ENCODE peak calls at places on chromosomes 12 and 14, in five cellular contexts. One of them, this sample, is unnamed. For H3K4me1 and H3K36me3, the result is how much of the 10 kb centered on the place peaks cover.

GRCh38 chr12:40382217-40382616 is 157.4 kb downstream of the LRRK2 start:
- DNase-seq in heart right ventricle: no peak
- DNase-seq in HepG2: no peak
- DNase-seq in cardiac muscle cell: no peak
- DNase-seq in GM23248: no peak
- DNase-seq in this sample: no peak

GRCh38 chr12:116559330-116560080 is at the start of gene MAP1LC3B2:
- DNase-seq in heart right ventricle: no peak
- DNase-seq in HepG2: peak
- DNase-seq in cardiac muscle cell: peak
- DNase-seq in GM23248: peak
- DNase-seq in this sample: peak

GRCh38 chr14:55867726-55868125 is 250.5 kb upstream of the PELI2 start:
- DNase-seq in heart right ventricle: no peak
- DNase-seq in HepG2: no peak
- DNase-seq in cardiac muscle cell: no peak
- DNase-seq in GM23248: peak
- DNase-seq in this sample: no peak

GRCh38 chr14:95292660-95293425 is 26.9 kb downstream of the CLMN start:
- DNase-seq in heart right ventricle: no peak
- DNase-seq in HepG2: no peak
- DNase-seq in cardiac muscle cell: no peak
- DNase-seq in GM23248: no peak
- DNase-seq in this sample: no peak

GRCh38 chr14:32417956-32418552 is 89.0 kb downstream of the AKAP6 start:
- DNase-seq in heart right ventricle: no peak
- DNase-seq in HepG2: no peak
- DNase-seq in cardiac muscle cell: peak
- DNase-seq in GM23248: peak
- DNase-seq in this sample: peak

GRCh38 chr14:41642402-41643195 is 35.9 kb downstream of the LRFN5 start:
- DNase-seq in heart right ventricle: no peak
- DNase-seq in HepG2: no peak
- DNase-seq in cardiac muscle cell: peak
- DNase-seq in GM23248: no peak
- DNase-seq in this sample: no peak

GRCh38 chr14:59004012-59004411 is 184.5 kb upstream of the DAAM1 start:
- DNase-seq in heart right ventricle: no peak
- DNase-seq in HepG2: no peak
- DNase-seq in cardiac muscle cell: peak
- DNase-seq in GM23248: peak
- DNase-seq in this sample: no peak

GRCh38 chr14:90274808-90275454 is 18.6 kb downstream of the PSMC1 start:
- DNase-seq in heart right ventricle: no peak
- DNase-seq in HepG2: no peak
- DNase-seq in cardiac muscle cell: peak
- DNase-seq in GM23248: peak
- DNase-seq in this sample: no peak

GRCh38 chr14:75430526-75430925 is 2.7 kb downstream of the JDP2 start:
- DNase-seq in heart right ventricle: peak
- DNase-seq in HepG2: no peak
- DNase-seq in cardiac muscle cell: peak
- DNase-seq in GM23248: peak
- DNase-seq in this sample: no peak

GRCh38 chr14:100031506-100032281 is 33.5 kb upstream of the EVL start:
- DNase-seq in heart right ventricle: no peak
- DNase-seq in HepG2: no peak
- DNase-seq in cardiac muscle cell: peak
- DNase-seq in GM23248: peak
- DNase-seq in this sample: no peak

GRCh38 chr12:127025545-127025944 is 1241.4 kb upstream of the TMEM132C start:
- DNase-seq in heart right ventricle: no peak
- DNase-seq in HepG2: no peak
- DNase-seq in cardiac muscle cell: no peak
- DNase-seq in GM23248: peak
- DNase-seq in this sample: no peak

GRCh38 chr12:24898606-24899005 is 50.3 kb downstream of the BCAT1 start:
- DNase-seq in heart right ventricle: no peak
- DNase-seq in HepG2: no peak
- DNase-seq in cardiac muscle cell: peak
- DNase-seq in GM23248: peak
- DNase-seq in this sample: no peak

GRCh38 chr12:116552750-116553383 is 6.3 kb upstream of the MAP1LC3B2 start:
- DNase-seq in heart right ventricle: no peak
- DNase-seq in HepG2: no peak
- DNase-seq in cardiac muscle cell: no peak
- DNase-seq in GM23248: no peak
- DNase-seq in this sample: no peak

GRCh38 chr14:26121181-26121580 is 476.7 kb downstream of the NOVA1 start:
- DNase-seq in heart right ventricle: no peak
- DNase-seq in HepG2: no peak
- DNase-seq in cardiac muscle cell: no peak
- DNase-seq in GM23248: no peak
- DNase-seq in this sample: no peak

GRCh38 chr12:29990971-29991370 is 207.2 kb upstream of the TMTC1 start:
- DNase-seq in heart right ventricle: no peak
- DNase-seq in HepG2: no peak
- DNase-seq in cardiac muscle cell: no peak
- DNase-seq in GM23248: peak
- DNase-seq in this sample: no peak

GRCh38 chr14:75232597-75232996 is 46.0 kb upstream of the FOS start:
- DNase-seq in heart right ventricle: no peak
- DNase-seq in HepG2: no peak
- DNase-seq in cardiac muscle cell: no peak
- DNase-seq in GM23248: no peak
- DNase-seq in this sample: peak

GRCh38 chr12:92242917-92243316 is 97.3 kb upstream of the BTG1 start:
- DNase-seq in heart right ventricle: no peak
- DNase-seq in HepG2: no peak
- DNase-seq in cardiac muscle cell: peak
- DNase-seq in GM23248: peak
- DNase-seq in this sample: no peak

GRCh38 chr12:5783274-5783920 is 161.7 kb downstream of the ANO2 start:
- DNase-seq in heart right ventricle: no peak
- DNase-seq in HepG2: no peak
- DNase-seq in cardiac muscle cell: no peak
- DNase-seq in GM23248: peak
- DNase-seq in this sample: peak

GRCh38 chr12:96242597-96242996 is 48.4 kb downstream of the ELK3 start:
- DNase-seq in heart right ventricle: no peak
- DNase-seq in HepG2: no peak
- DNase-seq in cardiac muscle cell: no peak
- DNase-seq in GM23248: no peak
- DNase-seq in this sample: peak

GRCh38 chr12:96241484-96242256 is 47.5 kb downstream of the ELK3 start:
- DNase-seq in heart right ventricle: no peak
- DNase-seq in HepG2: no peak
- DNase-seq in cardiac muscle cell: peak
- DNase-seq in GM23248: peak
- DNase-seq in this sample: peak

GRCh38 chr12:96240251-96240650 is 46.1 kb downstream of the ELK3 start:
- DNase-seq in heart right ventricle: no peak
- DNase-seq in HepG2: no peak
- DNase-seq in cardiac muscle cell: no peak
- DNase-seq in GM23248: peak
- DNase-seq in this sample: no peak

GRCh38 chr12:96239711-96240234 is 45.6 kb downstream of the ELK3 start:
- DNase-seq in heart right ventricle: peak
- DNase-seq in HepG2: no peak
- DNase-seq in cardiac muscle cell: peak
- DNase-seq in GM23248: peak
- DNase-seq in this sample: no peak

GRCh38 chr12:96240656-96241055 is 46.5 kb downstream of the ELK3 start:
- DNase-seq in heart right ventricle: no peak
- DNase-seq in HepG2: no peak
- DNase-seq in cardiac muscle cell: no peak
- DNase-seq in GM23248: peak
- DNase-seq in this sample: no peak
- H3K4me1 ChIP-seq in heart right ventricle: half or more
- H3K4me1 ChIP-seq in HepG2: under half
- H3K4me1 ChIP-seq in cardiac muscle cell: under half
- H3K4me1 ChIP-seq in GM23248: half or more
- H3K4me1 ChIP-seq in this sample: under half

DNA sequence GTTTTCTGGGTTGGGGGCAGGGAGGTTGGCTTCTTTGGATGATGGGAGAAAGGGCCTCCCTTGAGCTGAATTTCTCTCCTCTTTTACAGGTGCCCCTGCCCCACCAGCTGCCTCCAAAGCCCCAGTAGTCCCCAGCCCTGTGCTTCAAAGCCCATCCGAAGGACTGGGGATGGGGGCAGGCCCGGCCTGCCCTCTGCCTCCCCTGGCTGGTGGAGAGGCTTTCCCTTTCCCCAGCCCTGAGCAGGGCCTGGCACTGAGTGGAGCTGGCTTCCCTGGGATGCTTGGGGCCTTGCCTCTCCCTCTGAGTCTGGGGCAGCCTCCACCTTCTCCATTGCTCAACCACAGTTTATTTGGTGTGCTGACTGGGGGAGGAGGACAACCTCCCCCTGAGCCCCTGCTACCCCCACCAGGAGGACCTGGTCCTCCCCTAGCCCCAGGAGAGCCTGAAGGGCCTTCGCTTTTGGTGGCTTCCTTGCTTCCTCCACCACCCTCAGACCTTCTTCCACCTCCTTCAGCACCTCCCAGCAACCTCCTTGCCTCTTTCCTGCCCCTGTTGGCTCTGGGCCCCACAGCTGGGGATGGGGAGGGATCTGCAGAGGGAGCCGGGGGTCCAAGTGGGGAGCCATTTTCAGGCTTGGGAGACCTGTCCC is 4.0 kb downstream of the MBD6 start:
- DNase-seq in heart right ventricle: no peak
- DNase-seq in HepG2: no peak
- DNase-seq in cardiac muscle cell: no peak
- DNase-seq in GM23248: no peak
- DNase-seq in this sample: no peak
- H3K36me3 ChIP-seq in heart right ventricle: under half
- H3K36me3 ChIP-seq in HepG2: half or more
- H3K36me3 ChIP-seq in cardiac muscle cell: under half
- H3K36me3 ChIP-seq in GM23248: under half
- H3K36me3 ChIP-seq in this sample: under half

GRCh38 chr12:27805238-27805637 is 25.2 kb upstream of the MANSC4 start:
- DNase-seq in heart right ventricle: no peak
- DNase-seq in HepG2: no peak
- DNase-seq in cardiac muscle cell: no peak
- DNase-seq in GM23248: peak
- DNase-seq in this sample: no peak
- H3K27ac ChIP-seq in heart right ventricle: no peak
- H3K27ac ChIP-seq in HepG2: no peak
- H3K27ac ChIP-seq in cardiac muscle cell: no peak
- H3K27ac ChIP-seq in GM23248: no peak
- H3K27ac ChIP-seq in this sample: no peak

GRCh38 chr12:117686911-117687377 is 281.8 kb downstream of the KSR2 start:
- DNase-seq in heart right ventricle: no peak
- DNase-seq in HepG2: peak
- DNase-seq in cardiac muscle cell: peak
- DNase-seq in GM23248: peak
- DNase-seq in this sample: no peak
- H3K4me1 ChIP-seq in heart right ventricle: under half
- H3K4me1 ChIP-seq in HepG2: under half
- H3K4me1 ChIP-seq in cardiac muscle cell: under half
- H3K4me1 ChIP-seq in GM23248: under half
- H3K4me1 ChIP-seq in this sample: under half

GRCh38 chr14:50906326-50906725 is 34.5 kb downstream of the ABHD12B start:
- DNase-seq in heart right ventricle: no peak
- DNase-seq in HepG2: no peak
- DNase-seq in cardiac muscle cell: no peak
- DNase-seq in GM23248: no peak
- DNase-seq in this sample: no peak

GRCh38 chr14:50910495-50911420 is 33.5 kb downstream of the PYGL start:
- DNase-seq in heart right ventricle: no peak
- DNase-seq in HepG2: no peak
- DNase-seq in cardiac muscle cell: no peak
- DNase-seq in GM23248: no peak
- DNase-seq in this sample: no peak
- H3K36me3 ChIP-seq in heart right ventricle: under half
- H3K36me3 ChIP-seq in HepG2: half or more
- H3K36me3 ChIP-seq in cardiac muscle cell: under half
- H3K36me3 ChIP-seq in GM23248: under half
- H3K36me3 ChIP-seq in this sample: under half

This sample was measured in small intestine.